ENCODE peak calls at places on chromosome 14, in four cellular contexts. P is mesothelial cell of epicardium, B is BE2C, X is testis. J is an unnamed sample.

GRCh38 chr14:68380304-68380840 is 412.5 kb downstream of the ZFP36L1 start:
- DNase-seq in P (no peak), B (no peak), X (no peak), J (no peak)

GRCh38 chr14:21003788-21004346 is 4.8 kb downstream of the SLC39A2 start:
- DNase-seq in P (no peak), B (no peak), X (no peak), J (peak; percentile 64)

GRCh38 chr14:30874120-30874998 is at the start of gene COCH:
- DNase-seq in P (peak; percentile 59), B (peak; percentile 81), X (no peak), J (peak; percentile 81)

GRCh38 chr14:93010543-93011541 is 87.9 kb downstream of the CHGA start:
- DNase-seq in P (no peak), B (peak; percentile 57), X (no peak), J (no peak)

GRCh38 chr14:65330416-65330815 is 82.1 kb upstream of the FUT8 start:
- DNase-seq in P (no peak), B (no peak), X (no peak), J (no peak)

GRCh38 chr14:81449114-81449513 is 49.0 kb upstream of the STON2 start:
- DNase-seq in P (no peak), B (no peak), X (peak; percentile 58), J (no peak)

GRCh38 chr14:68563256-68564131 is 229.4 kb downstream of the ZFP36L1 start:
- DNase-seq in P (no peak), B (no peak), X (peak; percentile 65), J (no peak)

GRCh38 chr14:36524220-36524837 is 4.3 kb upstream of the NKX2-1 start:
- DNase-seq in P (no peak), B (no peak), X (no peak), J (no peak)

GRCh38 chr14:23159516-23159915 is 23.9 kb downstream of the SLC7A8 start:
- DNase-seq in P (no peak), B (no peak), X (no peak), J (no peak)

GRCh38 chr14:22071001-22071400 is 397.4 kb upstream of the OR4E1 start:
- DNase-seq in P (no peak), B (no peak), X (no peak), J (no peak)

GRCh38 chr14:69694730-69695663 is 71.9 kb upstream of the SRSF5 start:
- DNase-seq in P (no peak), B (no peak), X (no peak), J (no peak)
- TF ChIP-seq CTCF in P (no peak), B (no peak), X (no peak), J (no peak)

GRCh38 chr14:85528080-85528881 is 1.7 kb upstream of the FLRT2 start:
- DNase-seq in P (no peak), B (no peak), X (peak; percentile 74), J (peak; percentile 37)
- TF ChIP-seq CTCF in P (no peak), B (no peak), X (peak; percentile 41), J (peak; percentile 8)

GRCh38 chr14:95348395-95349080 is 28.8 kb upstream of the CLMN start:
- DNase-seq in P (no peak), B (no peak), X (no peak), J (no peak)
- TF ChIP-seq CTCF in P (no peak), B (peak; percentile 24), X (no peak), J (no peak)

DNA sequence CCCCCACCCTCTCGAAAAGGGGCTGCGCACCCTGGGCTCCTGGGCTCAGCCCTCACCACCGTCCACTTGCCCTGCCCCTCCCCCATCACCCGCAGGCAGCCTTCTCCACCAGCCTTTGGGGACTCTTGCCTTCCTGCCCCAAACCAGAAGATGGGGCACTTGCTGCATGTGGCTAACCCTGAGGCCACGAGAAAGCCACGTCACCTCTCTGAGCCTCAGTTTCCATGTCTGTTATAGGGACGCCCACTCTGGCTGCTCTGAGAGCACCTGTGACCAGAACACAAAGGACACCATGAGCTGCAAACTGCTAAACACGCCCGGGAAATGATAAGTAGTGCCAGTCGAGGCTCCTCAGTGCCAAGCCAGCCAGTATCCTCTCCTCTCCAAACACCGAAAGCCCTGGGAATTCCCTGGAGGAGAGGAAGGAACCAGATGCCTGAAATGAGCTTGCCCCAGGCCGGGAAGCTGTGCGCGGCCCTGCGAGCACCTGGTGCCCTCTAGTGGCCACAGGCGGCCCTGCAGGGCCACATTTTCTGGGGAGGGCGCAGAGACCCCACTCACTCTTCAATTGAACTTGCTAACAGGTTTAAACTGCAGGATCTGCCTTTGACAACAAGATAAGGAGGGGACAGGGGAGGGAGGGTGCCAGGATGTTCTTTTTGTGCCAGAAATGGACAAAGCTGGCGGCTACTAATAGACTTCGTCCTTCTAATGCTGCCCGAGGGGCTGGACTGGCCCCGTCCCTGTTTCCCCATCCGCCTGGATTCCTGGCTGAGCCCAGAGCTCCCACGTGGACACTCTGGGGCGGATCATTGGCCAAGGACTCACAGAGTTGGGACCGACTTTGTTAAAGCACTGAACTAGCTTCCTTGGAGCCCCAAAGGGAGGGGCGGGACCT is 10.2 kb upstream of the SERPINA9 start:
- DNase-seq in P (peak; percentile 88), B (peak; percentile 76), X (peak; percentile 70), J (peak; percentile 82)
- TF ChIP-seq CTCF in P (peak; percentile 96), B (peak; percentile 99), X (peak; percentile 99), J (peak; percentile 99)

DNA sequence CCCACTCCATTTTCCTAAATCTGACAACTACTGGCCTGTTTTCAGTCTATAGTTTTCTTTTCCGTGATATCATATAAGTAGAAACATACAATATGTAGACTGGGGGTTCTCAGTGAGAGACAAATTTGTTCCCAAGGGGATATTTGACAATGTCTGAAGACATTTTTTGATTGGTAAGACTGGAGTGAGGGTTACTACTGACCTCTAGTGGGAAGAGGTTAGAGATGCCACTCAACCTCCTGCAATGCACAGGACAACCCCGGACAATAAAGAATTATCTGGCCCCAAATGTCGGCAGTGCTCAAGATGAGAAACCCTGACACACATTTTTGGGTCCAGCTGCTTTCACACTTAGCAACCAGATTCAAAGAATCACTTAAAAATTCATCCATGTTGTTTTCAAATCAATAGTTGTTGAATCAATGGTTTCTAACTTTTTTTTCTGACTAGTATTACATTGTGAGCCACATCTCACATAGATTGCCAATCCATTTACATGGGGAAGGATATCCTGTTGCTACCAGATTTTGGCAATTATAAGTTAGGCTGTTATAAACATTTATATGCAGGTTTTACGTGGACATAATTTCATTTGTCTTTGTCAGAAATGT is 307.1 kb downstream of the RPL10L start:
- DNase-seq in P (no peak), B (peak; percentile 27), X (peak; percentile 23), J (no peak)
- TF ChIP-seq CTCF in P (no peak), B (peak; percentile 84), X (peak; percentile 37), J (peak; percentile 56)

GRCh38 chr14:45664668-45665356 is 411.8 kb upstream of the MIS18BP1 start:
- DNase-seq in P (no peak), B (peak; percentile 19), X (no peak), J (peak; percentile 21)
- TF ChIP-seq CTCF in P (no peak), B (peak; percentile 38), X (peak; percentile 10), J (peak; percentile 22)

GRCh38 chr14:54572316-54572715 is 5.4 kb downstream of the SAMD4A start:
- DNase-seq in P (no peak), B (peak; percentile 47), X (peak; percentile 43), J (no peak)
- TF ChIP-seq CTCF in P (peak; percentile 39), B (peak; percentile 87), X (peak; percentile 39), J (peak; percentile 71)

DNA sequence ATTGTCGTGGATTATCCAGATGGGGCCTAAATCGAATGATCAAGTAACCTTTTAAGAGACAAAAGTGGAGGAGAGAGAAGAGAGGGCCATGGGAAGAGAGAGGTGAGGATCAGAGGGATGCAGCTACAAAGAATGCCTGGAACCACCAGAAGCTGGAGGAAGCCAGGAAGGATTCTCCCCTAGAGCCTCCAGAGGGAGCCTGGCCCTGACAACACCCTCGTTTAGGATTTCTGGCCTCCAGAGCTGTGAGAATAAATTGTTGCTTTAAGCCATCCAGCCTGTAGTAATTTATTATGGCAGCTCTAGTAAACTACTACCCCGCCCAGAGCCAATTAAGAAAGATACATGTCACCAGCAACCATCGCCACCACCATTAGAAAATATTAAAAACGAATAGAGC is 46.2 kb upstream of the GSC start:
- DNase-seq in P (no peak), B (no peak), X (no peak), J (no peak)
- TF ChIP-seq CTCF in P (no peak), B (peak; percentile 27), X (no peak), J (no peak)

GRCh38 chr14:52793061-52793460 is 1.7 kb upstream of the GNPNAT1 start:
- DNase-seq in P (no peak), B (no peak), X (no peak), J (no peak)

GRCh38 chr14:52790011-52790755 is 1.2 kb downstream of the GNPNAT1 start:
- DNase-seq in P (no peak), B (no peak), X (no peak), J (no peak)

GRCh38 chr14:52790756-52791203 is 627 bp downstream of the GNPNAT1 start:
- DNase-seq in P (no peak), B (no peak), X (no peak), J (no peak)

GRCh38 chr14:52792097-52792415 is 649 bp upstream of the GNPNAT1 start:
- DNase-seq in P (no peak), B (no peak), X (no peak), J (no peak)

GRCh38 chr14:52791204-52792096 is at the start of gene GNPNAT1:
- DNase-seq in P (peak; percentile 79), B (peak; percentile 97), X (peak; percentile 87), J (peak; percentile 83)
- TF ChIP-seq CTCF in P (no peak), B (no peak), X (no peak), J (no peak)

DNA sequence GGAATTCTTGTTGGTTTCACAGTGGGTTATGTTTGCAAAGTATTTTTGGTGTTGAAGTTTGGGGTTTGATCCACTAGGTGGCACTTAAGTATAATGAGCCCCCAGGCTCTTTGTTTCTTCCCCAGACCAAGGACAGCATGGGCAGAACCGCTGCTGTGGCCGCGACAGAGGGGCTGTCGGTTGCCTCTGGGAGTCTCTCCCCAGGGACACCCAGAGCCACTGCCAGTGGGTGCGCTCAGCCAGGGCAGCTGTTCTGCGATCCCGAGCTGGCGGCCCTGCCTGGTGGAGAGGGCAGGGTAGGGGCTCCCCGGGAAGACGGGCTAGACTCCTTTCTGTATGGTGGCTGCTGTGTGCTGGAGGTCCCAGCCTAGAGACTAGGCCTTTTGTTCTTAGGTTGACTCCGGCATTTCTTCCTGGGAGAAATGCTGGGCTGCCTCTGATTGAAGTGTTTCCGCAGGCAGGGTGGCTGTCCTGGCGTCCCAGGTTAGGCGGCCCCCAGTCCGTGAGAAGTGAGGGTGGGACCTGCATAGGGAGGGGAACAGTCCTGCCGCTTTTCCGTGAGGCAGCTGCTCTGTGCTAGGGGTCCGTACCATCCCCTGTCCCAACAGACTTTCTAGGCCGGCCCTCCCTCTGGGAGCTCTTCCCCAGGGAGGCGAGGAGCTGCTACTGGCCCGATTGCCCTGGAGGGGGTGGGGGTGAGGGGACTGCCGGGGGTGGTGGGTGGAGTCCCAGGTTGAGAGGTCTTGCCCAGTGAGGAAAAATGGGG is 253.1 kb upstream of the PELI2 start:
- DNase-seq in P (no peak), B (peak; percentile 42), X (no peak), J (peak; percentile 46)
- TF ChIP-seq CTCF in P (no peak), B (peak; percentile 57), X (peak; percentile 31), J (peak; percentile 59)